ENCODE peak calls at places on chromosomes 1 and 21, in ten cellular contexts. Q is stimulated activated CD8-positive, alpha-beta memory T cell treated with anti-CD3 and anti-CD28 coated beads, Interleukin-4, amount 100 ng/mL, for 48 hours; V is amygdala; F is colonic mucosa; U is HFFc6; Z is HTR-8/SVneo; A is choroid plexus epithelial cell; I is iPS-NIHi11; N is brain microvascular endothelial cell; B is Kasumi-1. D is an unnamed sample.

GRCh38 chr1:17866451-17867029 is 111.4 kb downstream of the ACTL8 start:
- DNase-seq in Q (no peak), N (peak), V (no peak), Z (peak), F (no peak), B (no peak), A (peak), U (peak), I (no peak), D (no peak)

GRCh38 chr1:190373705-190374336 is 103.8 kb downstream of the BRINP3 start:
- DNase-seq in V (no peak), F (no peak), I (peak), A (peak), U (no peak), B (peak), N (no peak), Q (no peak), Z (no peak), D (peak)

GRCh38 chr1:159161001-159161718 is 10.3 kb upstream of the CADM3 start:
- DNase-seq in B (peak), I (peak), A (peak), Q (peak), U (peak), N (peak), V (peak), F (peak), Z (no peak), D (peak)

GRCh38 chr1:230861970-230862595 is 6.2 kb downstream of the C1orf198 start:
- DNase-seq in A (peak), Z (no peak), B (no peak), N (no peak), V (no peak), Q (no peak), F (no peak), I (no peak), U (peak), D (no peak)

GRCh38 chr1:88917321-88918025 is 26.1 kb upstream of the GTF2B start:
- DNase-seq in B (no peak), Q (no peak), Z (no peak), A (no peak), I (no peak), U (no peak), N (no peak), F (no peak), V (no peak), D (peak)

GRCh38 chr1:162324391-162324790 is 52.3 kb downstream of the SPATA46 start:
- DNase-seq in A (no peak), V (no peak), U (no peak), Q (no peak), F (no peak), I (no peak), Z (no peak), N (no peak), B (no peak), D (no peak)

GRCh38 chr1:183889095-183889494 is 84.2 kb downstream of the RGL1 start:
- DNase-seq in I (no peak), V (no peak), N (no peak), A (no peak), Q (no peak), Z (no peak), F (no peak), B (no peak), U (no peak), D (no peak)

GRCh38 chr21:15430577-15430976 is 299.2 kb upstream of the USP25 start:
- DNase-seq in U (no peak), I (no peak), F (no peak), N (no peak), A (no peak), Z (no peak), Q (no peak), V (no peak), B (no peak), D (no peak)

GRCh38 chr1:229846351-229846750 is 220.3 kb downstream of the URB2 start:
- DNase-seq in B (no peak), Q (no peak), V (no peak), A (no peak), I (no peak), Z (no peak), N (no peak), U (no peak), F (peak), D (no peak)

GRCh38 chr1:21909787-21910503 is 27.2 kb downstream of the HSPG2 start:
- DNase-seq in F (no peak), V (no peak), Z (no peak), A (peak), Q (peak), I (no peak), U (no peak), N (peak), B (peak), D (no peak)

GRCh38 chr1:205920159-205920558 is 23.1 kb downstream of the SLC26A9 start:
- DNase-seq in I (no peak), Q (no peak), V (no peak), F (no peak), Z (no peak), U (no peak), A (peak), B (no peak), N (peak), D (no peak)

GRCh38 chr1:6158181-6158580 is 21.9 kb downstream of the CHD5 start:
- DNase-seq in B (no peak), F (no peak), A (peak), I (no peak), N (no peak), Q (no peak), Z (no peak), V (no peak), U (no peak), D (no peak)

GRCh38 chr1:229042482-229042881 is 228.4 kb upstream of the RAB4A start:
- DNase-seq in A (no peak), Z (no peak), Q (no peak), U (no peak), N (no peak), F (no peak), B (no peak), V (no peak), I (no peak), D (no peak)

GRCh38 chr21:28799926-28800325 is 192.8 kb downstream of the LTN1 start:
- DNase-seq in I (no peak), A (no peak), Q (no peak), Z (no peak), V (no peak), F (no peak), N (no peak), B (no peak), U (no peak), D (no peak)

D was measured in OCI-LY7.